ENCODE peak calls at places on chromosomes 7 and 10, in eight cellular contexts. N is IMR-90; V is Karpas-422; K is ovary; G is psoas muscle; T is NT2/D1; Q is CD8-positive, alpha-beta memory T cell; M is CD8-positive, alpha-beta T cell. I is an unnamed sample. For H3K36me3 and H3K4me1, the result is how much of the 10 kb centered on the place peaks cover.

GRCh38 chr10:17445400-17445998 is 8.9 kb downstream of the ST8SIA6 start:
- DNase-seq in T (no peak), M (no peak), K (no peak), N (no peak), Q (no peak), G (no peak), V (no peak), I (no peak)

GRCh38 chr7:46934198-46934825 is 647.6 kb downstream of the TNS3 start:
- DNase-seq in N (peak), Q (no peak), T (no peak), V (no peak), M (no peak), K (no peak), G (no peak), I (no peak)

GRCh38 chr7:40008218-40008815 is 58.3 kb downstream of the CDK13 start:
- DNase-seq in G (no peak), M (no peak), T (no peak), K (no peak), Q (no peak), V (no peak), N (peak), I (peak)

GRCh38 chr10:30694492-30695228 is 65.1 kb upstream of the LYZL2 start:
- DNase-seq in M (no peak), N (no peak), T (no peak), G (no peak), V (peak), K (no peak), Q (no peak), I (no peak)

GRCh38 chr10:37488792-37489657 is 363.6 kb downstream of the ANKRD30A start:
- DNase-seq in G (no peak), M (no peak), V (no peak), K (no peak), T (no peak), N (no peak), Q (no peak), I (no peak)

GRCh38 chr7:44196450-44196872 is 4.3 kb upstream of the YKT6 start:
- DNase-seq in N (peak), K (peak), M (peak), T (no peak), G (no peak), V (peak), Q (peak), I (peak)

GRCh38 chr7:1534330-1535099 is 4.0 kb downstream of the MAFK start:
- DNase-seq in T (no peak), N (no peak), V (no peak), K (peak), M (no peak), G (peak), Q (no peak), I (no peak)

GRCh38 chr7:11847336-11847735 is 15.3 kb upstream of the THSD7A start:
- DNase-seq in T (no peak), Q (no peak), G (no peak), M (no peak), N (no peak), K (no peak), V (no peak), I (peak)

GRCh38 chr7:44959433-44959951 is 19.3 kb downstream of the MYO1G start:
- DNase-seq in K (no peak), V (no peak), M (peak), T (no peak), Q (peak), G (no peak), N (peak), I (no peak)

GRCh38 chr7:18117482-18117881 is 89.8 kb upstream of the PRPS1L1 start:
- DNase-seq in N (peak), V (no peak), G (no peak), T (no peak), Q (no peak), M (no peak), K (no peak), I (no peak)

GRCh38 chr7:139871276-139871675 is 42.2 kb downstream of the TBXAS1 start:
- DNase-seq in T (no peak), M (no peak), Q (no peak), G (no peak), K (no peak), V (no peak), N (peak), I (no peak)

GRCh38 chr10:33336606-33337334 is 2.3 kb upstream of the NRP1 start:
- DNase-seq in T (no peak), N (no peak), M (no peak), G (peak), V (no peak), Q (no peak), K (peak), I (peak)

GRCh38 chr10:101780818-101781654 is 2.2 kb downstream of the NPM3 start:
- DNase-seq in G (peak), N (peak), M (peak), Q (peak), K (peak), T (peak), V (peak), I (peak)

GRCh38 chr10:61463035-61463909 is 10.1 kb upstream of the TMEM26 start:
- DNase-seq in K (no peak), V (no peak), Q (no peak), M (no peak), N (peak), T (no peak), G (no peak), I (no peak)

GRCh38 chr7:76512941-76513816 is 2.8 kb downstream of the UPK3B start:
- DNase-seq in T (no peak), Q (no peak), M (no peak), G (peak), K (no peak), N (no peak), V (peak), I (peak)

DNA sequence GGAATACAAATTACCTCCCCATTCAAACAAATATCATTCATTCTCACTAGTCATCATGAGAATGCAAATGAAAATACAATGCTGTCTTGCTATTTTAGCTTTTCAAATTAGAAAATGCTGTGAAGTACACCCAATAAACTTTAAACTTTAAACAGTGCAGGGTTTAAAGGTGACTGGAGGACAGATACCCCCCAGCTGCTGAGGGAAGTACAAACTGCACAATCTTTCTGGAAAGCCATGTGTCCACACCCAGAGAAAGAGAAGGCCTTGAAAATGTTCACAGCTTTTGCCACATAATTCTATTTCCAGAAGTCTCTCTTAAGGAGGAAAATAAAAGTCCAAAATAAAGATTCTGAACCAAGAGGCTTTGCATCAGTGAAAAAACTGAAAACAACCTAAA is 56.5 kb downstream of the PIK3AP1 start:
- DNase-seq in V (no peak), K (no peak), M (no peak), T (no peak), Q (no peak), N (no peak), G (no peak), I (no peak)
- H3K4me3 ChIP-seq in V (no peak), K (no peak), M (no peak), T (no peak), Q (no peak), N (no peak), G (no peak), I (no peak)

DNA sequence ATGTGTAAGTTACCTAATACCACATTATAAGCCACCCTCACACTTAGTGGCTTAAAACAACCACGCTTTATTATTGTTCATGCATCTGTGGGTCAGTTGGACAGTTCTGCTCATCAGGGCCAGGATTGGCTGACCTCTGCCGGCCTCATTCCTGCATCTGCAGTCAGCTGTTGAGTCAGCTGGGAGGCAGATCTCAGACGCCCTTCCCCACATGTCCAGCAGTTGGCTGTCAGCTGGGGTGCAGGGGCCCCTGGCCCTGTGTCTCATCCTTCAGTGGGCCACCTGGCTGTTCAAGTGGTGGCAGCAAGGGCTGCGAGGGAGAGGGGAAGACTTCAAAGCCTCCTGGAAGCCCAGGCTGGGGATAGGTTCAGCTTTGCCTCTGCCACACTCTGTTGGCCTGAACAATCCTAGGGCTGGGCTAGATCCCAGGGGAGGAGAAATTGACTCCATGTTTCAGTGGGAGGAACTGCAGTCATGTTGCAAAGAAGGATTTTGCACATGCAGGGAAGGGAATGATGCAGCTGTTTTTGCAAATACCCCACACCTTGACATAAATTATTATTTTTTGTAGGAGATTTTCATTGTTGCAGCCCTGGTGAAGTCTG is 33.1 kb downstream of the TACR2 start:
- DNase-seq in V (no peak), M (no peak), Q (no peak), N (peak), K (no peak), T (no peak), G (peak), I (no peak)
- H3K36me3 ChIP-seq in V (under half), M (half or more), Q (half or more), N (under half), K (under half), T (half or more), G (under half), I (under half)

DNA sequence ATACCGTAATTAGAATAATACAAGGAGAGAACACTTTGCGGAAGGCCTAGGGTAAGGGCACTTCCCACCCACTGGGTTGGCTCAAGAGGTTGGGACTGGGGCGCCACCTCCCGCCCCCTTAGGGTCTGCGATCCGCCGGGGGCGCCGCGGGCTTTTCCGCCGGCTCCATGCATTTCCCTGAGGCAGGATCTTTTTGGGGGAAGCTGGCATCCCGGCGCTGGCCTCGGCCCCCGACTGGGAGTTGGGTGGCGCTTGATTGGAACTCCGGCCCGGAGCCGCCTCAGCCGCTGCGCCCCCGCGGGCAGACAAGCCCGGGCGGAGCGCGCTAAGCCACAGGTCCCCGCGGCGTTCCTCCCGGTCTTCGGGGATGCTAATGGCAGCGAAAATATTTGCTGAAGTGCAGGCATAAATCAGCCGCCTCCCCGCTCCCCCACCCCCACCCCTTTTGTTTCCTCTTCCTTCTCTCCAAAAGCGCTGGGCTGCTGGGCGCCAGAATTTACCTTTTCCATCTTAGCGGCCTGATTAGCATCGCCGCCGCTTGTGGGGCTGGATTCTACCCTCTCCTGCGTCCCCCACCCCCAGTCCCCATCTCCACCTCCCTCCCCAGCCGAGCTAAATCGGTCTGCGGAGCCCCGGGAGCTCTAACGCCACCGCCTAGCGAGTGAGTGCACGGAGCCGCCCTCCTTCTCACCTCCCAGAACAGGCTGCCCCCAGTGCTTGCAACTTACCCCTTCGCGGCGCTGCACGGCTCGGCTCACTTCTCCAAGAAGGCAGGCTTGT is 5.1 kb downstream of the UNC5B start:
- DNase-seq in V (no peak), M (no peak), Q (no peak), N (no peak), K (peak), G (no peak), T (no peak), I (no peak)
- H3K4me1 ChIP-seq in V (under half), M (under half), Q (under half), N (under half), K (under half), G (under half), T (under half), I (under half)

GRCh38 chr10:8053446-8054242 is 844 bp upstream of the GATA3 start:
- DNase-seq in N (peak), T (no peak), V (no peak), G (peak), M (peak), K (peak), Q (peak), I (peak)

GRCh38 chr10:8052344-8052969 is 2.0 kb upstream of the GATA3 start:
- DNase-seq in M (no peak), N (no peak), T (no peak), K (no peak), G (no peak), V (no peak), Q (no peak), I (no peak)

GRCh38 chr10:8051851-8052257 is 2.6 kb upstream of the GATA3 start:
- DNase-seq in G (no peak), N (no peak), Q (no peak), T (no peak), K (no peak), M (no peak), V (no peak), I (no peak)

GRCh38 chr10:8054243-8054497 is 318 bp upstream of the GATA3 start:
- DNase-seq in T (no peak), M (no peak), N (no peak), K (no peak), Q (no peak), V (no peak), G (no peak), I (peak)

DNA sequence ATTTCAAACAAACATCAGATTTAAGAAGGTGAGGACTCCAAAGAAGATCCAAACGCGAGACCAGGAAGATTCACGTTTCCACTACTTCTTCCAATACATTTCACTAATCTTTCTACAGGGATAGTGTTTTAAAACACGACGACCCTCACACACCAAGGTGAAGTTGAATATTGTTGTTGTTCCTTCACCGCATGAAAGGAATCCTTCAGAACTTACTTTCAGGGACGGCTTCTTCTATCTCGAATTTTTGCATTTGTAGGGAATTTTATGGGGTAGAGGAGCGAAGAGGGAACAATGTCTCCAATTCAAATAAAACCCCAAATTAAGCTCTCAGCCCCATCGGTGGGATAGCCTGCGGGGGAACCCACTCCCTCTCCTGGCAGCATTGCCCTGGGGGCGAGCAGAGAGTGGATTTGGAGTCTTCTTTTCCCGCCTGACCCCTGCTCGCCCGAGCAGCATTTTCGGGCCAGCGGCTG is 1.5 kb upstream of the GATA3 start:
- DNase-seq in Q (peak), G (no peak), N (no peak), M (no peak), T (no peak), V (no peak), K (no peak), I (no peak)
- H3K4me3 ChIP-seq in Q (no peak), G (peak), N (no peak), M (no peak), T (no peak), V (no peak), K (no peak), I (peak)

GRCh38 chr7:2886900-2887299 is 42.8 kb upstream of the GNA12 start:
- DNase-seq in V (peak), T (peak), K (peak), N (peak), Q (peak), G (no peak), M (peak), I (peak)
- H3K36me3 ChIP-seq in V (under half), T (under half), K (under half), N (under half), Q (under half), G (under half), M (under half), I (under half)

GRCh38 chr10:2674451-2674850 is 392.9 kb upstream of the PFKP start:
- DNase-seq in G (no peak), V (no peak), M (no peak), Q (no peak), T (no peak), N (no peak), K (no peak), I (no peak)
- H3K4me1 ChIP-seq in G (under half), V (under half), M (under half), Q (under half), T (under half), N (under half), K (under half), I (under half)

GRCh38 chr10:130904676-130905075 is 406.8 kb downstream of the TCERG1L start:
- DNase-seq in G (no peak), M (no peak), V (no peak), Q (no peak), T (no peak), K (no peak), N (no peak), I (no peak)

GRCh38 chr10:130902929-130903328 is 408.6 kb downstream of the TCERG1L start:
- DNase-seq in N (no peak), G (no peak), V (no peak), M (no peak), K (no peak), T (no peak), Q (no peak), I (no peak)

GRCh38 chr10:130905921-130906320 is 405.6 kb downstream of the TCERG1L start:
- DNase-seq in K (no peak), T (no peak), Q (no peak), N (no peak), G (no peak), V (no peak), M (no peak), I (no peak)

GRCh38 chr10:130902471-130902870 is 409.1 kb downstream of the TCERG1L start:
- DNase-seq in N (no peak), M (no peak), V (no peak), G (no peak), K (no peak), T (no peak), Q (no peak), I (no peak)

DNA sequence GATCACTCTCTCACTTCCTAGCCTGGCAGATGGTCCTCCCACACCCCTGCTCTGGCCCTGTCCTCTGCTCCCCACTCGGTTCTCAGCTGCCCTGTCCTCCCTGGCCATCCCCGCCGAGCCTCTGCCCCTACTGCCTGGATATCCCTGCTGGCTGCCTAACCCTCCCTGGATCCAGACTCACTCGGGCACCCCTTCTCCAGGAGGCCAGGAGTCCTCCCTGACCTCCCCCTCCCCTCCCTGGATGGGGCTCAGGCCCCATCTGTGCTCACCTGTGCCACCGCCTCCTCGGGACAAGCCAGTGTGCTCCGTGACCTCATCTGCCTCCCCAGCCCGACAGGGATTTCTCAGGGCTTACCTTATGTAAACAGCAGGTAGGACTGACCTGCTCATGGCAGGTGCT is 406.1 kb downstream of the TCERG1L start:
- DNase-seq in G (no peak), M (no peak), Q (no peak), K (no peak), T (no peak), V (no peak), N (no peak), I (no peak)
- H3K4me3 ChIP-seq in G (no peak), M (no peak), Q (no peak), K (no peak), T (no peak), V (no peak), N (no peak), I (no peak)

GRCh38 chr10:28571265-28571664 is 38.3 kb downstream of the WAC start:
- DNase-seq in M (no peak), V (no peak), T (no peak), N (no peak), Q (no peak), G (no peak), K (no peak), I (no peak)
- H3K36me3 ChIP-seq in M (under half), V (half or more), T (half or more), N (under half), Q (under half), G (under half), K (under half), I (under half)

GRCh38 chr10:10833955-10834354 is 183.7 kb upstream of the CELF2 start:
- DNase-seq in G (no peak), V (no peak), T (no peak), M (no peak), K (no peak), Q (no peak), N (no peak), I (no peak)

GRCh38 chr10:10826125-10826524 is 191.5 kb upstream of the CELF2 start:
- DNase-seq in N (peak), T (no peak), M (no peak), Q (no peak), G (no peak), K (no peak), V (no peak), I (no peak)

GRCh38 chr10:10830316-10831061 is 187.2 kb upstream of the CELF2 start:
- DNase-seq in K (no peak), G (no peak), V (no peak), N (peak), Q (no peak), T (no peak), M (no peak), I (no peak)

DNA sequence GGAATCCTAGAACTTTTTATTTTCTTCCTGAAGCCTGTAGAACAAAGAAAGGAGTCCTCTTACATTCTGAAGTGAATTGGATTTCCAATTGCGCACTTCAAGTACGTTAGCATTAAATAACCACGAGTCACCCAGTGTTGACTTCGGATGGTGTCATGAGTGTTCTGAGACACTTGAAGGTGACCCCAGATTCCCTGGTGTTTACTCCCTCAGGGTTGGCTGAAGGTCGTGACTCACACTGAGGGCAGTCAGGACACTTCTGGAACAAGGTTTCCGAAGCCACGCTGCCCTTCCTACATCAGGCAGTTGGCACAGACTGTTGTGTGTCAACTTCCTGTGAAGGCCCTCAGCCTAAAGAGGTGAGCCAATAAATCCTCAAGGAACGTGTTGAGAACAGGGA is 186.6 kb upstream of the CELF2 start:
- DNase-seq in G (peak), N (peak), K (peak), Q (no peak), T (no peak), V (no peak), M (no peak), I (no peak)
- H3K4me1 ChIP-seq in G (under half), N (under half), K (under half), Q (under half), T (under half), V (under half), M (under half), I (under half)

I was measured in HAP-1.